ENCODE peak calls at places on chromosomes 1 and 21, in five cellular contexts. A, D, G, B and J are unnamed samples.

GRCh38 chr21:33670076-33670475 is 27.8 kb downstream of the ITSN1 start:
- DNase-seq in A (no peak), D (no peak), G (no peak), B (no peak), J (no peak)

GRCh38 chr1:43565600-43566360 is 35.1 kb downstream of the PTPRF start:
- DNase-seq in A (no peak), D (peak; percentile 55), G (no peak), B (peak; percentile 85), J (no peak)

GRCh38 chr1:201145816-201146215 is 8.5 kb downstream of the TMEM9 start:
- DNase-seq in A (no peak), D (no peak), G (no peak), B (peak; percentile 52), J (no peak)

GRCh38 chr1:16115468-16116363 is 40.2 kb downstream of the EPHA2 start:
- DNase-seq in A (no peak), D (no peak), G (no peak), B (peak; percentile 36), J (no peak)

GRCh38 chr1:203066965-203067364 is 18.8 kb downstream of the MYOG start:
- DNase-seq in A (no peak), D (no peak), G (no peak), B (no peak), J (no peak)

GRCh38 chr1:11061652-11062365 is 2.0 kb upstream of the SRM start:
- DNase-seq in A (no peak), D (no peak), G (no peak), B (no peak), J (no peak)

GRCh38 chr21:31173881-31174555 is 135.7 kb upstream of the KRTAP19-8 start:
- DNase-seq in A (no peak), D (peak; percentile 38), G (no peak), B (no peak), J (no peak)

GRCh38 chr1:246971322-246971721 is 36.5 kb downstream of the ZNF695 start:
- DNase-seq in A (peak; percentile 25), D (peak; percentile 63), G (no peak), B (peak; percentile 81), J (no peak)

GRCh38 chr1:35222322-35223108 is 29.6 kb upstream of the SFPQ start:
- DNase-seq in A (no peak), D (no peak), G (no peak), B (no peak), J (no peak)

GRCh38 chr1:143735764-143736461 is 235.9 kb downstream of the FAM72C start:
- DNase-seq in A (no peak), D (no peak), G (no peak), B (no peak), J (no peak)

GRCh38 chr21:38956791-38957571 is 151.3 kb downstream of the ETS2 start:
- DNase-seq in A (no peak), D (peak; percentile 61), G (no peak), B (no peak), J (no peak)

GRCh38 chr1:233635765-233636502 is 22.0 kb downstream of the KCNK1 start:
- DNase-seq in A (no peak), D (peak; percentile 81), G (no peak), B (no peak), J (no peak)

GRCh38 chr21:42225571-42226155 is 6.7 kb downstream of the ABCG1 start:
- DNase-seq in A (no peak), D (no peak), G (no peak), B (no peak), J (no peak)

GRCh38 chr1:248627971-248628844 is 6.7 kb downstream of the OR2T11 start:
- DNase-seq in A (no peak), D (no peak), G (no peak), B (no peak), J (no peak)

GRCh38 chr1:93603581-93603980 is 78.1 kb downstream of the BCAR3 start:
- DNase-seq in A (no peak), D (no peak), G (no peak), B (peak; percentile 16), J (no peak)

GRCh38 chr1:107534632-107535031 is 393.8 kb downstream of the NTNG1 start:
- DNase-seq in A (no peak), D (no peak), G (no peak), B (no peak), J (no peak)

GRCh38 chr1:163176797-163177196 is 25.9 kb downstream of the RGS5 start:
- DNase-seq in A (no peak), D (no peak), G (no peak), B (no peak), J (no peak)

GRCh38 chr21:32934829-32935228 is 90.9 kb upstream of the OLIG2 start:
- DNase-seq in A (no peak), D (no peak), G (no peak), B (no peak), J (peak; percentile 47)

GRCh38 chr1:190353538-190354101 is 124.0 kb downstream of the BRINP3 start:
- DNase-seq in A (no peak), D (no peak), G (no peak), B (no peak), J (no peak)

GRCh38 chr1:227943354-227943753 is 4.4 kb downstream of the WNT9A start:
- DNase-seq in A (no peak), D (no peak), G (no peak), B (peak; percentile 33), J (no peak)

GRCh38 chr1:205515781-205516253 is 11.3 kb downstream of the CDK18 start:
- DNase-seq in A (no peak), D (no peak), G (no peak), B (no peak), J (no peak)

GRCh38 chr1:39269791-39270342 is 65.4 kb downstream of the MACF1 start:
- DNase-seq in A (no peak), D (no peak), G (no peak), B (no peak), J (no peak)

GRCh38 chr1:8848663-8849386 is 29.7 kb downstream of the ENO1 start:
- DNase-seq in A (peak; percentile 94), D (peak; percentile 95), G (peak; percentile 93), B (peak; percentile 95), J (no peak)

GRCh38 chr1:61056674-61057439 is 25.5 kb upstream of the NFIA start:
- DNase-seq in A (peak; percentile 57), D (peak; percentile 74), G (no peak), B (peak; percentile 81), J (no peak)

GRCh38 chr1:160705176-160705745 is 6.4 kb downstream of the CD48 start:
- DNase-seq in A (no peak), D (no peak), G (no peak), B (no peak), J (no peak)

GRCh38 chr1:221099747-221100146 is 220.5 kb downstream of the HLX start:
- DNase-seq in A (no peak), D (no peak), G (no peak), B (no peak), J (no peak)

GRCh38 chr1:99005142-99005491 is 456 bp upstream of the PLPPR5 start:
- DNase-seq in A (no peak), D (no peak), G (no peak), B (no peak), J (no peak)

GRCh38 chr1:13823936-13824335 is 123.9 kb downstream of the PRDM2 start:
- DNase-seq in A (no peak), D (no peak), G (no peak), B (no peak), J (no peak)

GRCh38 chr21:29656504-29657227 is 283.1 kb downstream of the GRIK1 start:
- DNase-seq in A (no peak), D (no peak), G (no peak), B (no peak), J (no peak)

DNA sequence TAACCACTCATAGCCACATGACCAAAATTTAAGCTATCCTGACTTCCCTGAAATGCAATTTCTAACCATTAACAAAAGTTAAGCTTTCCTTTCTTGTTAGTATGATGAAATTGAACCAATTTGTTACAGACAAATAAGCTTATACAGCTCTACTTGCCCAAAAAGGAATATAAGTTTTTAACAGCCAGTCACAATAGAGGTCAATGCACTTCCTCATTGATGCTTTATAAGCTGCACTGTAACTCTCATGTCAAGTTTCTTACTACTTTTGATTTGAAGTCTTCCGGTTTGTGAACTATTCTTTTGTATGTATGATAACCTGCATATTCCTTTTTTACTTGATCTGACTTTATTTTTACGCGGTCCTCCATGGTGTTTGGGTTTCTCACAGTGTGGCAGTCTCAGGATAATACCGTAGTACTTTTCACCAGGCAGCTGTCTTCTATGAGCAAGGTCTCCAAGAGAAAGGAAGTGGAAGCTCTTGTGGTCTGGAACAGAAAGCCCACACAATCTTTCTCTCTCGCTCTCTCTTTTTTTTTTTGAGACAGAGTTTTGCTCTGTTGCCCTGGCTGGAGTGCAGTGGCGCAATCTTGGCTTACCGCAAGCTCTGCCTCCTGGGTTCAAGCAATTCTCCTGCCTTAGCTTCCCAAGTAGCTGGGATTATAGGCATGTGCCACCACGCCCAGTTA is 331.6 kb downstream of the SRGAP2C start:
- DNase-seq in A (no peak), D (no peak), G (no peak), B (peak; percentile 75), J (no peak)
- TF ChIP-seq POLR2AphosphoS5 in A (no peak), D (no peak), G (no peak), B (no peak), J (no peak)

GRCh38 chr1:95583811-95584210 is 349.8 kb downstream of the RWDD3 start:
- DNase-seq in A (no peak), D (no peak), G (no peak), B (no peak), J (no peak)
- TF ChIP-seq CTCF in A (no peak), D (no peak), G (no peak), B (no peak), J (no peak)

GRCh38 chr1:63523738-63524137 is 413 bp downstream of the EFCAB7 start:
- DNase-seq in A (no peak), D (no peak), G (no peak), B (no peak), J (no peak)
- H3K9me3 ChIP-seq in A (no peaks in the 10 kb centered on the region), D (no peaks in the 10 kb centered on the region), G (no peaks in the 10 kb centered on the region), B (no peaks in the 10 kb centered on the region), J (no peaks in the 10 kb centered on the region)

DNA sequence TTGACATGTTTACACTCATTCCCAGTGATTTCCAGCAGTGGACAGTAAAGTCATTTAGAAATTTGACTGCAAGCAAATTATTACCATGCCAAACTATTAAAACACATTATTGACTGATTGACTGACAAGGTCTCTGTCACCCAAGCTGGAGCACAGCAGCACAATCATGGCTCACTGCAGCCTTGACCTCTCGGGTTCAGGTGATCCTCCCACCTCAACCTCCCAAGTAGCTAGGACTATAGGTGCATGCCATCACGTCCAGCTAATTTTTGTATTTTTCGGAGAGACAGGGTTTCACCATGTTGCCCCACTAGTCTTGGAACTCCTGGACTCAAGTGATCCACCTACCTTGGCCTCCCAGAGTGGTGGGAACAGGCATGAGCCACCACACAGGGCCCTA is 24.2 kb downstream of the PTP4A2 start:
- DNase-seq in A (no peak), D (no peak), G (no peak), B (no peak), J (no peak)
- TF ChIP-seq POLR2AphosphoS5 in A (no peak), D (no peak), G (no peak), B (no peak), J (no peak)

DNA sequence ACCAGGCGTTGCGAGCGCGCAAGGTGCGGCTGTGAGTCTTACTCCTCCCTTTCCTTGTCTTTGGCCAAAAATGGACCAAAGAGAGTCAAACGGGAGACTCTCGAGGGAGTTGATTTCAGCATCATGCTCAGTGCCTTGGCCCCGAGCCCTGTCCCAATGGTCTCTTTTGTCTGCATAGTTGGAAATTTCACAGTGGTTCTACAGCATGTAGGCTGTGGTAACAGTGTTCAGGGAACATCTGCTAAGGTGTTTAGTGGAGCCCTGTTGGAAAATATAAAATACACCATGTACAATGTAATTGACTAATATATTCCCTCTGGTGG is 2.7 kb downstream of the CACNA1E start:
- DNase-seq in A (no peak), D (no peak), G (no peak), B (no peak), J (no peak)
- TF ChIP-seq CTCF in A (no peak), D (no peak), G (no peak), B (no peak), J (no peak)